ENCODE peak calls at places on chromosome X, in nine cellular contexts. K is A172; F is activated naive CD8-positive, alpha-beta T cell treated with anti-CD3 and anti-CD28 coated beads, Interleukin-2, amount 50 U/mL, for 16 hours; R is AG08395; H is HTR-8/SVneo; J is CD4-positive, CD25-positive, alpha-beta regulatory T cell; D is endodermal cell; U is endothelial cell of umbilical vein; P is HEK293T. O is an unnamed sample.

GRCh38 chrX:24487576-24487975 is 22.5 kb downstream of the PDK3 start:
- DNase-seq in K (no peak), F (no peak), R (no peak), H (no peak), J (no peak), D (no peak), U (no peak), P (no peak), O (no peak)

GRCh38 chrX:54921427-54922021 is 900 bp downstream of the TRO start:
- DNase-seq in K (peak), F (peak), R (peak), H (peak), J (peak), D (peak), U (peak), P (peak), O (no peak)

GRCh38 chrX:40700640-40701342 is 34.6 kb downstream of the MED14 start:
- DNase-seq in K (no peak), F (no peak), R (no peak), H (no peak), J (no peak), D (no peak), U (no peak), P (no peak), O (no peak)

GRCh38 chrX:146907391-146908240 is 93.1 kb upstream of the CXorf51A start:
- DNase-seq in K (peak), F (no peak), R (no peak), H (no peak), J (no peak), D (no peak), U (no peak), P (no peak), O (no peak)

GRCh38 chrX:41543022-41543421 is 95.9 kb downstream of the NYX start:
- DNase-seq in K (no peak), F (no peak), R (no peak), H (no peak), J (no peak), D (no peak), U (no peak), P (no peak), O (no peak)

GRCh38 chrX:130575831-130576404 is 174.1 kb downstream of the RBMX2 start:
- DNase-seq in K (peak), F (no peak), R (peak), H (peak), J (peak), D (peak), U (peak), P (peak), O (peak)

GRCh38 chrX:66544181-66544580 is 94.7 kb downstream of the EDA2R start:
- DNase-seq in K (no peak), F (no peak), R (no peak), H (no peak), J (no peak), D (no peak), U (no peak), P (no peak), O (no peak)

GRCh38 chrX:74902806-74903205 is 22.4 kb downstream of the NEXMIF start:
- DNase-seq in K (no peak), F (no peak), R (no peak), H (no peak), J (no peak), D (no peak), U (no peak), P (no peak), O (no peak)

GRCh38 chrX:40152706-40153334 is 55.1 kb upstream of the BCOR start:
- DNase-seq in K (peak), F (no peak), R (no peak), H (no peak), J (no peak), D (peak), U (no peak), P (no peak), O (peak)

GRCh38 chrX:103879339-103879738 is 47.3 kb upstream of the RAB9B start:
- DNase-seq in K (peak), F (no peak), R (peak), H (no peak), J (no peak), D (no peak), U (no peak), P (no peak), O (peak)

GRCh38 chrX:124307253-124307907 is 25.1 kb upstream of the TEX13D start:
- DNase-seq in K (no peak), F (no peak), R (no peak), H (no peak), J (no peak), D (no peak), U (no peak), P (no peak), O (no peak)

GRCh38 chrX:40273356-40274050 is 175.7 kb upstream of the BCOR start:
- DNase-seq in K (no peak), F (no peak), R (no peak), H (no peak), J (no peak), D (no peak), U (peak), P (no peak), O (no peak)

GRCh38 chrX:107448625-107449468 is 605 bp upstream of the FRMPD3 start:
- DNase-seq in K (no peak), F (no peak), R (no peak), H (no peak), J (no peak), D (peak), U (no peak), P (peak), O (no peak)

GRCh38 chrX:40573763-40574162 is 7.0 kb upstream of the ATP6AP2 start:
- DNase-seq in K (no peak), F (no peak), R (no peak), H (no peak), J (peak), D (peak), U (peak), P (no peak), O (no peak)

GRCh38 chrX:84219551-84219950 is 31.6 kb upstream of the RPS6KA6 start:
- DNase-seq in K (peak), F (no peak), R (no peak), H (no peak), J (no peak), D (no peak), U (no peak), P (no peak), O (no peak)

GRCh38 chrX:10972731-10973130 is 138.4 kb upstream of the HCCS start:
- DNase-seq in K (no peak), F (no peak), R (peak), H (no peak), J (no peak), D (no peak), U (no peak), P (no peak), O (no peak)

GRCh38 chrX:131854586-131854985 is 168.5 kb upstream of the STK26 start:
- DNase-seq in K (no peak), F (no peak), R (no peak), H (no peak), J (peak), D (no peak), U (peak), P (no peak), O (no peak)

GRCh38 chrX:107629533-107629909 is 1.2 kb downstream of the PRPS1 start:
- DNase-seq in K (no peak), F (no peak), R (peak), H (no peak), J (no peak), D (peak), U (peak), P (peak), O (no peak)

O was measured in H54.